ENCODE peak calls at places on chromosomes 11 and 22, in eight cellular contexts. W is AG09319; H is A172; Q is neural crest cell; F is iris pigment epithelial cell; M is stimulated activated CD4-positive, alpha-beta T cell treated with anti-CD3 and anti-CD28 coated beads, Interleukin-4, amount 100 ng/mL, for 48 hours; C is fibroblast of lung; B is activated naive CD4-positive, alpha-beta T cell treated with anti-CD3 and anti-CD28 coated beads, Interleukin-2, amount 50 U/mL, for 72 hours. L is an unnamed sample.

GRCh38 chr11:123251656-123252344 is 56.8 kb upstream of the CLMP start:
- DNase-seq in W (no peak), Q (no peak), F (peak), H (no peak), C (no peak), B (no peak), M (no peak), L (no peak)

GRCh38 chr11:131486937-131487336 is 116.5 kb downstream of the NTM start:
- DNase-seq in F (no peak), H (no peak), B (no peak), C (no peak), M (no peak), W (no peak), Q (no peak), L (no peak)

GRCh38 chr11:2844116-2844515 is 41.5 kb downstream of the CDKN1C start:
- DNase-seq in B (no peak), M (no peak), W (no peak), F (no peak), Q (no peak), H (peak), C (peak), L (no peak)

GRCh38 chr22:42522546-42522945 is 3.0 kb upstream of the RRP7A start:
- DNase-seq in B (no peak), F (no peak), M (no peak), W (no peak), C (no peak), H (no peak), Q (no peak), L (no peak)

GRCh38 chr11:2305862-2306823 is 4.3 kb downstream of the TSPAN32 start:
- DNase-seq in C (peak), W (peak), B (no peak), Q (no peak), F (peak), H (peak), M (no peak), L (peak)

GRCh38 chr22:49586244-49586748 is 241.4 kb downstream of the BRD1 start:
- DNase-seq in W (no peak), C (no peak), Q (no peak), M (no peak), B (no peak), F (no peak), H (no peak), L (no peak)

GRCh38 chr11:19820100-19820499 is 107.5 kb downstream of the NAV2 start:
- DNase-seq in M (no peak), W (peak), Q (no peak), B (no peak), C (peak), H (no peak), F (peak), L (peak)

GRCh38 chr22:40396882-40397281 is 26.5 kb downstream of the SGSM3 start:
- DNase-seq in Q (no peak), F (peak), W (no peak), C (peak), H (peak), M (no peak), B (no peak), L (peak)

GRCh38 chr11:66172146-66172545 is 96.3 kb upstream of the RAB1B start:
- DNase-seq in C (peak), Q (no peak), F (peak), H (peak), B (no peak), M (peak), W (no peak), L (peak)

GRCh38 chr11:28756977-28757376 is 648.8 kb downstream of the METTL15 start:
- DNase-seq in M (no peak), F (peak), W (no peak), C (peak), Q (no peak), H (peak), B (no peak), L (peak)

GRCh38 chr11:120801801-120802689 is 221.9 kb upstream of the TBCEL start:
- DNase-seq in C (peak), W (peak), M (peak), F (peak), B (peak), Q (peak), H (peak), L (peak)

GRCh38 chr22:25083414-25084166 is 116.1 kb upstream of the CRYBB3 start:
- DNase-seq in M (no peak), C (no peak), W (no peak), F (no peak), Q (no peak), B (no peak), H (no peak), L (no peak)

GRCh38 chr11:35594680-35595079 is 23.6 kb upstream of the FJX1 start:
- DNase-seq in Q (no peak), W (no peak), C (no peak), M (no peak), F (no peak), H (no peak), B (no peak), L (no peak)

GRCh38 chr11:93248602-93249001 is 50.8 kb upstream of the SLC36A4 start:
- DNase-seq in W (no peak), F (peak), C (no peak), M (no peak), Q (no peak), B (no peak), H (no peak), L (no peak)

GRCh38 chr22:29260601-29261315 is 7.0 kb downstream of the RHBDD3 start:
- DNase-seq in C (no peak), B (no peak), W (no peak), Q (no peak), M (no peak), F (no peak), H (no peak), L (no peak)

GRCh38 chr11:19829109-19829790 is 116.6 kb downstream of the NAV2 start:
- DNase-seq in Q (no peak), B (no peak), C (no peak), F (no peak), M (no peak), H (no peak), W (no peak), L (no peak)

GRCh38 chr11:70587095-70587389 is 188.7 kb downstream of the CTTN start:
- DNase-seq in M (no peak), H (no peak), B (no peak), Q (no peak), C (no peak), W (no peak), F (no peak), L (no peak)

GRCh38 chr22:32615874-32616564 is 141.4 kb downstream of the FBXO7 start:
- DNase-seq in M (no peak), W (no peak), F (no peak), H (no peak), C (no peak), Q (no peak), B (no peak), L (no peak)

GRCh38 chr11:2302280-2302843 is 549 bp downstream of the TSPAN32 start:
- DNase-seq in W (no peak), M (no peak), Q (no peak), C (no peak), F (no peak), B (no peak), H (peak), L (no peak)

GRCh38 chr22:39592104-39593060 is 21.8 kb downstream of the CACNA1I start:
- DNase-seq in Q (no peak), C (peak), M (no peak), F (peak), H (peak), B (no peak), W (peak), L (peak)